ENCODE peak calls at places on chromosomes 13 and 19, in six cellular contexts. I, Y, U, R, N and D are unnamed samples.
A peak's percentile ranks its signal among the peaks of the same experiment; 100 is the strongest.

GRCh38 chr13:41652735-41653361 is 195.5 kb downstream of the RGCC start:
- DNase-seq in I (peak; percentile 80), Y (no peak), U (peak; percentile 33), R (no peak), N (peak; percentile 79), D (no peak)

GRCh38 chr13:46172531-46172991 is 9.4 kb downstream of the LCP1 start:
- DNase-seq in I (no peak), Y (no peak), U (no peak), R (no peak), N (peak; percentile 52), D (no peak)

GRCh38 chr13:112346173-112346898 is 29.8 kb upstream of the SPACA7 start:
- DNase-seq in I (peak; percentile 0), Y (no peak), U (no peak), R (no peak), N (no peak), D (no peak)

GRCh38 chr13:30431269-30431950 is 9.1 kb downstream of the UBE2L5 start:
- DNase-seq in I (peak; percentile 41), Y (no peak), U (no peak), R (no peak), N (no peak), D (no peak)

GRCh38 chr19:32676186-32676894 is 692 bp downstream of the RGS9BP start:
- DNase-seq in I (peak; percentile 23), Y (no peak), U (no peak), R (no peak), N (no peak), D (no peak)

GRCh38 chr19:3125900-3126524 is 9.8 kb upstream of the GNA15 start:
- DNase-seq in I (peak; percentile 50), Y (peak; percentile 93), U (no peak), R (peak; percentile 11), N (peak; percentile 63), D (no peak)

GRCh38 chr13:69287050-69287698 is 820.5 kb upstream of the ATXN8OS start:
- DNase-seq in I (no peak), Y (no peak), U (no peak), R (no peak), N (no peak), D (no peak)

GRCh38 chr13:44763604-44764311 is 187.6 kb upstream of the TSC22D1 start:
- DNase-seq in I (no peak), Y (no peak), U (no peak), R (no peak), N (no peak), D (no peak)

GRCh38 chr19:633786-634639 is 676 bp upstream of the POLRMT start:
- DNase-seq in I (peak; percentile 63), Y (no peak), U (no peak), R (no peak), N (peak; percentile 15), D (no peak)

GRCh38 chr19:10654610-10655456 is 687 bp downstream of the ILF3 start:
- DNase-seq in I (peak; percentile 76), Y (peak; percentile 70), U (no peak), R (peak; percentile 40), N (peak; percentile 71), D (peak; percentile 83)

GRCh38 chr19:35313614-35314013 is 15.4 kb upstream of the CD22 start:
- DNase-seq in I (peak; percentile 41), Y (no peak), U (no peak), R (no peak), N (no peak), D (no peak)

GRCh38 chr19:6723738-6724137 is 3.3 kb upstream of the C3 start:
- DNase-seq in I (no peak), Y (no peak), U (no peak), R (no peak), N (peak; percentile 41), D (no peak)

GRCh38 chr19:45613926-45614725 is 12.1 kb upstream of the GPR4 start:
- DNase-seq in I (peak; percentile 97), Y (peak; percentile 49), U (peak; percentile 87), R (no peak), N (no peak), D (no peak)